ENCODE peak calls at places on chromosomes 7 and 10, in six cellular contexts. P, M, X, G, O and S are unnamed samples.
A peak's percentile ranks its signal among the peaks of the same experiment; 100 is the strongest.

GRCh38 chr10:7192831-7193348 is 217.9 kb downstream of the SFMBT2 start:
- DNase-seq in O (no peak), G (no peak), M (no peak), P (no peak), X (no peak), S (no peak)

GRCh38 chr7:2306688-2307087 is 7.6 kb downstream of the SNX8 start:
- DNase-seq in M (no peak), P (no peak), X (no peak), O (no peak), G (no peak), S (no peak)

GRCh38 chr7:155858521-155859061 is 46.3 kb upstream of the SHH start:
- DNase-seq in P (no peak), O (peak; percentile 63), G (no peak), X (peak; percentile 27), M (no peak), S (peak; percentile 19)

GRCh38 chr10:29379208-29379607 is 90.3 kb downstream of the LYZL1 start:
- DNase-seq in O (no peak), M (no peak), P (no peak), X (no peak), G (no peak), S (no peak)

GRCh38 chr7:128352138-128352537 is 8.4 kb upstream of the RBM28 start:
- DNase-seq in M (peak; percentile 33), G (peak; percentile 56), O (no peak), P (peak; percentile 42), X (peak; percentile 77), S (peak; percentile 78)

GRCh38 chr10:876442-876841 is 55.1 kb downstream of the LARP4B start:
- DNase-seq in P (no peak), M (no peak), G (no peak), X (no peak), O (no peak), S (no peak)

GRCh38 chr7:7761974-7762769 is 43.8 kb upstream of the RPA3 start:
- DNase-seq in G (no peak), M (no peak), X (no peak), O (no peak), P (no peak), S (no peak)

GRCh38 chr7:22675917-22676343 is 51.1 kb upstream of the IL6 start:
- DNase-seq in M (peak; percentile 20), O (no peak), G (no peak), X (no peak), P (no peak), S (no peak)

GRCh38 chr10:100730739-100731602 is 14.4 kb upstream of the PAX2 start:
- DNase-seq in M (no peak), X (peak; percentile 32), O (peak; percentile 73), P (no peak), G (no peak), S (no peak)

GRCh38 chr10:100728928-100729876 is 16.2 kb upstream of the PAX2 start:
- DNase-seq in P (no peak), O (peak; percentile 90), G (no peak), X (peak; percentile 32), M (no peak), S (no peak)

GRCh38 chr10:100727808-100728207 is 17.6 kb upstream of the PAX2 start:
- DNase-seq in O (no peak), G (no peak), P (no peak), X (no peak), M (no peak), S (no peak)

GRCh38 chr10:100731603-100732596 is 13.5 kb upstream of the PAX2 start:
- DNase-seq in M (no peak), O (no peak), G (no peak), P (no peak), X (no peak), S (no peak)

DNA sequence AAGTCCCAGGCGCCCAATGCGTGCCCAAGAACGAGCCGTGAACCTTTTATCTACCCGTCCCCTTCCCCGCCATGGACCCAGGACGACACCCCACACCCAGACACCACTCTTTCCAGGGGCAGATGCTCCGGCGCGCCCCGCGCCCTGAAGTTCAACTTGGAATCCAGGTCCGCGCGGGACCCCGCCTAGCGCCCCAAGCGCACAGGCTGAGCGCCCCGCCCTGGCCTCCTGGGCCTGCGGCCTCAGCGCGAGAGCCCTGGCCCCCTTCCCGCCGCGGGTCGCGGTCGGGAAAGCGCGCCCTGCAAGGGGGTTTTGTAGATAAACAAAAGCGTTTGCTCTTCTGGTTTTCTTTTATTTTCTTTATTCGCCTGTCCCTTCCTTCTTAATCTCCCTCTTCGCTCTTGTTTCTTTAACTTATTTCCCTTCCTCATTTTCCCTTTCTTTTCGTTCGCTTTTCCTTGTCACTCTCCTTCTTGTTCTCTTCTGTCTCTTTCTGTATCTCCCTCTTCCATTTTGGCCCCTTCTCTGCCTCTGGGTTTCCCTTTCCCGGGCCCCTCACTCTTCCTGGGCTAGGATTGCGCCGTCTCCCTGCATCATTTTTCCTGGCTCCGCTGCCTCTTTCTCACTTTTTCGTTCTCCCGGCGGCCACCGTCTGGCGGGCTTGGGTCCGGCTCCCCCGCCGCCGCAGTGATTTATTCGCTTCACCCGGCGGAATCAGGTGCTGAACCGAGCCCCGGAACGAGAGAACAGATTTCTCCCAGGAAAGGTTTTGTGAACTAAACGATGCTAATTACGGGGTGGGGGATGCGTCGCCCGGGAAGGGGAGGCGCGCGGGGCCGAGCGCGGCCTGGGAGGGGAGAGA is 15.3 kb upstream of the PAX2 start:
- DNase-seq in M (no peak), X (no peak), O (peak; percentile 50), P (no peak), G (no peak), S (no peak)
- H3K4me3 ChIP-seq in M (no peak overlapping the region), X (peak overlapping the region; percentile 26), O (peak overlapping the region; percentile 46), P (peak overlapping the region; percentile 9), G (peak overlapping the region; percentile 11), S (peak overlapping the region; percentile 23)

DNA sequence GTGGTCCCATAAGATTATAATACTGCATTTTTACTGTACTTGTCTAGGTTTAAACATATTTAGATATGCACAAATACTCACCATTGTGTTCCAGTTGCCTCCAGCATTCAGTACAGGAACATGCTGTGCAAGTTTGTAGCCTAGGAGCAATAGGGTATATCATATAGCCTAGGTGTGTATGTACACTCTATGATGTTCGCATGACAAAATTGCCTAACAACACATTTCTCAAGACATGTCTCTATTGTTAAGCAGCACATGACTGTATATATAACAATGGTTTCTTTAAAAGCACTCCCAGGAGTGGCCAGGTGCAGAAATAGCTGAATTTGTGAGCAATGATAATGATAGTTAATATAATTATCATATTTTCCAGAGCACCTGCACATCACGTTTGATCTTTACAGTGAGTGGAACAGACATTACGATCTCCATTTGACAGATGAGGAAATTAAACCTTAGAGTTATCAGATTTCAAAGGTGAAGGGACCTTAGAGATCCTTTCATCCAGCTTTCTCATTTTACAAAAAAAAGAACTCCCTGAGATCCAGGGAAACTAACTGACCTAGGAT is 99.2 kb upstream of the PDCD4 start:
- DNase-seq in O (no peak), P (no peak), M (no peak), X (no peak), G (no peak), S (no peak)
- TF ChIP-seq EP300 in O (no peak), P (no peak), M (no peak), X (no peak), G (no peak), S (no peak)

DNA sequence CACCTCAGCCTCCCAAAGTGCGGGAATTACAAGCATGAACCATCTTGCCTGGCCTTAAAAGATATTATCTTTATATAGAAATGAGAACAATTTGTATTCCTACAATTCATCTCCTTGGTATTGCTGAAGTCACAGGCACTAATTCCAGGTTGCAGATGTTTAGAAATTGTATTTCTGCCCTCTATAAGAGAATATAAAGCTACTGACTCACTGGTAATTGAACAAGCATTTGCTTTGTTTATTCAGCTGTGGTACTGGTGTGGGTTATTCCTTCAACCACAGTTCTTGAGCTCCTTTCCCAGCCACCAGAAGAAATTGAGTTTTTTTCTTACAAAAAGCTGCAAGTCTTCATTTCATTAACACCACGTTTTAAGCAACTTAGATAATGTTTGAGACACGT is 29.0 kb upstream of the MPP7 start:
- DNase-seq in P (no peak), X (no peak), O (no peak), G (no peak), M (no peak), S (no peak)
- H3K27ac ChIP-seq in P (no peak overlapping the region), X (no peak overlapping the region), O (no peak overlapping the region), G (no peak overlapping the region), M (peak overlapping the region; percentile 88), S (peak overlapping the region; percentile 86)

GRCh38 chr7:17646181-17646956 is 293.9 kb downstream of the SNX13 start:
- DNase-seq in M (no peak), O (no peak), G (no peak), P (no peak), X (no peak), S (no peak)

GRCh38 chr7:17638727-17639126 is 301.6 kb downstream of the SNX13 start:
- DNase-seq in G (no peak), O (no peak), P (no peak), X (no peak), M (no peak), S (no peak)

GRCh38 chr7:17645500-17645899 is 294.8 kb downstream of the SNX13 start:
- DNase-seq in O (no peak), P (no peak), G (no peak), M (no peak), X (no peak), S (no peak)

DNA sequence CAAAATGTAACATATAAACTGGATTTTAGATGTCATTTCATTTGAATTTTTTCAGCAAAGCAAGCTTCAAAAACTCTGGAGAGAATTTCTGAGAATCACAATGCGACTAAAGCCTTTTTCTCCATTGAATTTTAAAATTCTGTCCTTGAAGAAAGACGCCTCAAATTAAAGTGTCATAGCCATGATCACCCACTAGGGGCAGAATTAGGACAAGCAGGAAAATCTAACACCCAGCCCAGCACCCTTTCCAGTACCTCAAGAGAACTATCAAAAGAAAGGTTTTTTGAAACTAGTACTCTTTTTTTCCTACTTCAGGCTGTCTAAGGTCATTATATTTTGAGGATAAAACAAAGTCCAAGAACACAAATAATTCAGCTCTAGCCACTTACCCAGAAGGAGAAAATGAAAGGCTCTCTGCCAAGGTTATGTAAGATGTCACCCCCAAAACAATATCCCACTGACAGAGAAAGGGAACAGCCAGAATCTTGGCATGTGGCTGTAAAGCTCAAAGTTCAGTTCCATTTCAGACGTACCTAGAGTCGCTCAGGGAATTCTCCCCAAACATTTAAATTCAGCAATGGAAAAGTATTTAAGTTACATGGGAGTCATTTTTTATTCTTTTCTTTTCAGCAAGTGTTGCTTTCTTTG is 299.4 kb downstream of the SNX13 start:
- DNase-seq in G (no peak), M (no peak), O (peak; percentile 18), X (no peak), P (no peak), S (no peak)
- H3K4me3 ChIP-seq in G (no peak overlapping the region), M (no peak overlapping the region), O (no peak overlapping the region), X (no peak overlapping the region), P (no peak overlapping the region), S (no peak overlapping the region)

DNA sequence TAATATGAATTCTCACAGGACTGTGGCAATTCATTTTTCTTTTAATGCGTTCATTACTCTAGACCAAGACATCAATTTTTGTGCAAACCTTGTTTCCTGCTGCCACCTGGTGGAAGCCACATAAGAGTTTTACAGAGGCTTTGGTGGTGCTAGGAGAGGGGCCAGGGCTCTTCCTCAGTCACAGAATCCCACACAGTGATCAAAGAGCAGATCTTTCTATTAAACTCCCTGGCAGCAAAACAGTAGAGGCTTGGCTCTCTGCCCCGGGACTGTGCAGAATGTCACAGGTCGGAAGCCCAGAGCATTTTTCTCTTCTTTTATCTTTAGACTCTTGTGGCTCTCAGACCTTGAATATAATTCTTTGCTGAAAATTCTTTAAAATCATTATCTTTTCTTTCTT is 506.4 kb upstream of the C7orf33 start:
- DNase-seq in M (peak; percentile 46), G (peak; percentile 19), O (no peak), X (peak; percentile 52), P (peak; percentile 64), S (no peak)
- TF ChIP-seq EP300 in M (no peak), G (no peak), O (no peak), X (no peak), P (no peak), S (no peak)

GRCh38 chr7:11133436-11133959 is 159.8 kb downstream of the PHF14 start:
- DNase-seq in X (no peak), G (no peak), M (no peak), P (no peak), O (no peak), S (no peak)
- H3K27ac ChIP-seq in X (no peak overlapping the region), G (no peak overlapping the region), M (no peak overlapping the region), P (no peak overlapping the region), O (no peak overlapping the region), S (no peak overlapping the region)